ENCODE peak calls at places on chromosomes 3 and 15, in five cellular contexts. One of them, this sample, is unnamed.
A peak's percentile ranks its signal among the peaks of the same experiment; 100 is the strongest.

GRCh38 chr15:43134157-43134637 is 811 bp downstream of the TMEM62 start:
- DNase-seq in endothelial cell of umbilical vein: peak; percentile 7
- DNase-seq in breast epithelium: no peak
- DNase-seq in HL-60: no peak
- DNase-seq in GM23338: peak; percentile 41
- DNase-seq in this sample: no peak

GRCh38 chr3:115517457-115518050 is 105.8 kb upstream of the GAP43 start:
- DNase-seq in endothelial cell of umbilical vein: no peak
- DNase-seq in breast epithelium: no peak
- DNase-seq in HL-60: no peak
- DNase-seq in GM23338: no peak
- DNase-seq in this sample: no peak

GRCh38 chr15:39594764-39595620 is 14.1 kb downstream of the THBS1 start:
- DNase-seq in endothelial cell of umbilical vein: peak; percentile 62
- DNase-seq in breast epithelium: no peak
- DNase-seq in HL-60: no peak
- DNase-seq in GM23338: no peak
- DNase-seq in this sample: no peak

GRCh38 chr15:88636039-88636438 is 2.8 kb upstream of the ISG20 start:
- DNase-seq in endothelial cell of umbilical vein: no peak
- DNase-seq in breast epithelium: peak; percentile 73
- DNase-seq in HL-60: no peak
- DNase-seq in GM23338: peak; percentile 68
- DNase-seq in this sample: peak; percentile 60

GRCh38 chr15:27744651-27745050 is 354.5 kb downstream of the OCA2 start:
- DNase-seq in endothelial cell of umbilical vein: no peak
- DNase-seq in breast epithelium: no peak
- DNase-seq in HL-60: no peak
- DNase-seq in GM23338: no peak
- DNase-seq in this sample: no peak

GRCh38 chr3:46925585-46925934 is 48.0 kb downstream of the PTH1R start:
- DNase-seq in endothelial cell of umbilical vein: no peak
- DNase-seq in breast epithelium: no peak
- DNase-seq in HL-60: no peak
- DNase-seq in GM23338: no peak
- DNase-seq in this sample: no peak

GRCh38 chr3:74500257-74500656 is 114.2 kb downstream of the CNTN3 start:
- DNase-seq in endothelial cell of umbilical vein: no peak
- DNase-seq in breast epithelium: no peak
- DNase-seq in HL-60: no peak
- DNase-seq in GM23338: no peak
- DNase-seq in this sample: no peak

GRCh38 chr3:162398554-162398953 is 901.9 kb downstream of the OTOL1 start:
- DNase-seq in endothelial cell of umbilical vein: no peak
- DNase-seq in breast epithelium: no peak
- DNase-seq in HL-60: no peak
- DNase-seq in GM23338: no peak
- DNase-seq in this sample: no peak

GRCh38 chr3:199815-200214 is 3.3 kb downstream of the CHL1 start:
- DNase-seq in endothelial cell of umbilical vein: no peak
- DNase-seq in breast epithelium: no peak
- DNase-seq in HL-60: no peak
- DNase-seq in GM23338: no peak
- DNase-seq in this sample: no peak

GRCh38 chr3:146465713-146466465 is 3.5 kb downstream of the PLSCR2 start:
- DNase-seq in endothelial cell of umbilical vein: no peak
- DNase-seq in breast epithelium: no peak
- DNase-seq in HL-60: no peak
- DNase-seq in GM23338: no peak
- DNase-seq in this sample: no peak

GRCh38 chr15:90787881-90788280 is 70.7 kb downstream of the BLM start:
- DNase-seq in endothelial cell of umbilical vein: peak; percentile 70
- DNase-seq in breast epithelium: no peak
- DNase-seq in HL-60: no peak
- DNase-seq in GM23338: no peak
- DNase-seq in this sample: no peak

GRCh38 chr15:34582461-34583357 is 742 bp downstream of the GOLGA8B start:
- DNase-seq in endothelial cell of umbilical vein: peak; percentile 42
- DNase-seq in breast epithelium: no peak
- DNase-seq in HL-60: peak; percentile 38
- DNase-seq in GM23338: peak; percentile 40
- DNase-seq in this sample: peak; percentile 88

GRCh38 chr15:81531141-81531592 is 157.2 kb upstream of the TMC3 start:
- DNase-seq in endothelial cell of umbilical vein: peak; percentile 98
- DNase-seq in breast epithelium: no peak
- DNase-seq in HL-60: no peak
- DNase-seq in GM23338: peak; percentile 30
- DNase-seq in this sample: no peak

GRCh38 chr3:148643389-148643840 is 54.3 kb upstream of the AGTR1 start:
- DNase-seq in endothelial cell of umbilical vein: no peak
- DNase-seq in breast epithelium: no peak
- DNase-seq in HL-60: no peak
- DNase-seq in GM23338: peak; percentile 23
- DNase-seq in this sample: no peak

GRCh38 chr3:192835818-192836468 is 81.7 kb downstream of the MB21D2 start:
- DNase-seq in endothelial cell of umbilical vein: no peak
- DNase-seq in breast epithelium: no peak
- DNase-seq in HL-60: no peak
- DNase-seq in GM23338: no peak
- DNase-seq in this sample: no peak

GRCh38 chr3:136074546-136074945 is 109.0 kb downstream of the PPP2R3A start:
- DNase-seq in endothelial cell of umbilical vein: no peak
- DNase-seq in breast epithelium: no peak
- DNase-seq in HL-60: no peak
- DNase-seq in GM23338: no peak
- DNase-seq in this sample: no peak

GRCh38 chr15:92454525-92455105 is 60.9 kb downstream of the ST8SIA2 start:
- DNase-seq in endothelial cell of umbilical vein: no peak
- DNase-seq in breast epithelium: no peak
- DNase-seq in HL-60: no peak
- DNase-seq in GM23338: no peak
- DNase-seq in this sample: no peak

GRCh38 chr15:71800835-71801745 is 9.3 kb upstream of the NR2E3 start:
- DNase-seq in endothelial cell of umbilical vein: peak; percentile 77
- DNase-seq in breast epithelium: peak; percentile 29
- DNase-seq in HL-60: peak; percentile 4
- DNase-seq in GM23338: peak; percentile 82
- DNase-seq in this sample: peak; percentile 46
- TF ChIP-seq POLR2AphosphoS5 in endothelial cell of umbilical vein: no peak
- TF ChIP-seq POLR2AphosphoS5 in breast epithelium: no peak
- TF ChIP-seq POLR2AphosphoS5 in HL-60: no peak
- TF ChIP-seq POLR2AphosphoS5 in GM23338: no peak
- TF ChIP-seq POLR2AphosphoS5 in this sample: no peak

GRCh38 chr3:66495633-66496032 is 5.2 kb downstream of the LRIG1 start:
- DNase-seq in endothelial cell of umbilical vein: no peak
- DNase-seq in breast epithelium: no peak
- DNase-seq in HL-60: no peak
- DNase-seq in GM23338: peak; percentile 86
- DNase-seq in this sample: no peak
- H3K4me3 ChIP-seq in endothelial cell of umbilical vein: no peak overlapping the region
- H3K4me3 ChIP-seq in breast epithelium: peak overlapping the region; percentile 99
- H3K4me3 ChIP-seq in HL-60: no peak overlapping the region
- H3K4me3 ChIP-seq in GM23338: peak overlapping the region; percentile 69
- H3K4me3 ChIP-seq in this sample: no peak overlapping the region

GRCh38 chr3:129226374-129226773 is 23.0 kb upstream of the COPG1 start:
- DNase-seq in endothelial cell of umbilical vein: peak; percentile 92
- DNase-seq in breast epithelium: peak; percentile 84
- DNase-seq in HL-60: peak; percentile 34
- DNase-seq in GM23338: no peak
- DNase-seq in this sample: peak; percentile 81
- TF ChIP-seq POLR2AphosphoS5 in endothelial cell of umbilical vein: peak; percentile 59
- TF ChIP-seq POLR2AphosphoS5 in breast epithelium: no peak
- TF ChIP-seq POLR2AphosphoS5 in HL-60: no peak
- TF ChIP-seq POLR2AphosphoS5 in GM23338: no peak
- TF ChIP-seq POLR2AphosphoS5 in this sample: peak; percentile 60

GRCh38 chr3:17749705-17750293 is 7.4 kb upstream of the TBC1D5 start:
- DNase-seq in endothelial cell of umbilical vein: no peak
- DNase-seq in breast epithelium: no peak
- DNase-seq in HL-60: no peak
- DNase-seq in GM23338: no peak
- DNase-seq in this sample: no peak

GRCh38 chr3:17747890-17748247 is 5.4 kb upstream of the TBC1D5 start:
- DNase-seq in endothelial cell of umbilical vein: no peak
- DNase-seq in breast epithelium: no peak
- DNase-seq in HL-60: no peak
- DNase-seq in GM23338: no peak
- DNase-seq in this sample: no peak

GRCh38 chr3:17747184-17747889 is 4.9 kb upstream of the TBC1D5 start:
- DNase-seq in endothelial cell of umbilical vein: no peak
- DNase-seq in breast epithelium: no peak
- DNase-seq in HL-60: no peak
- DNase-seq in GM23338: no peak
- DNase-seq in this sample: no peak

GRCh38 chr3:17752441-17752840 is 10.0 kb upstream of the TBC1D5 start:
- DNase-seq in endothelial cell of umbilical vein: no peak
- DNase-seq in breast epithelium: no peak
- DNase-seq in HL-60: peak; percentile 73
- DNase-seq in GM23338: no peak
- DNase-seq in this sample: no peak

DNA sequence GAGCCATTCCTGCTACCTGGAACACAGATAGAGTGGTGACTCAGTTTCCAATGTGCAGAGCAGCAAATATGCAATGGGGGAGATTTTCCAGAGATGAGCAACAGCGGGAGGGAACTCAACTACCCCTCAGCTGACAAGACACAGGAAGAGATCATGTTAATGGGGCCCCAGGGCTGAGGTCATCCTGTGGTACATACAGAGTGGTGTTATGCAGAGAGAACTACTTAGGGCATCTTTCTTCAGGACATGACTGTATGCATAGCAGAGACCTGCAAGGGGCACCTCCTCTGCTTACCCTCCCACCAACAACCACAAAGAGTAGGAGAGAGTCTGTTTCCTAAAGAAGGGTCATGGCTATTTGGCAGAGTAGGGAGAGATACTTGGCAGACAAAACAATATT is 6.8 kb upstream of the TBC1D5 start:
- DNase-seq in endothelial cell of umbilical vein: no peak
- DNase-seq in breast epithelium: no peak
- DNase-seq in HL-60: no peak
- DNase-seq in GM23338: no peak
- DNase-seq in this sample: no peak
- H3K4me3 ChIP-seq in endothelial cell of umbilical vein: no peak overlapping the region
- H3K4me3 ChIP-seq in breast epithelium: peak overlapping the region; percentile 15
- H3K4me3 ChIP-seq in HL-60: no peak overlapping the region
- H3K4me3 ChIP-seq in GM23338: no peak overlapping the region
- H3K4me3 ChIP-seq in this sample: no peak overlapping the region

GRCh38 chr15:31801152-31801551 is 229.2 kb upstream of the CHRNA7 start:
- DNase-seq in endothelial cell of umbilical vein: no peak
- DNase-seq in breast epithelium: no peak
- DNase-seq in HL-60: no peak
- DNase-seq in GM23338: no peak
- DNase-seq in this sample: no peak
- TF ChIP-seq POLR2AphosphoS5 in endothelial cell of umbilical vein: no peak
- TF ChIP-seq POLR2AphosphoS5 in breast epithelium: no peak
- TF ChIP-seq POLR2AphosphoS5 in HL-60: no peak
- TF ChIP-seq POLR2AphosphoS5 in GM23338: no peak
- TF ChIP-seq POLR2AphosphoS5 in this sample: no peak

GRCh38 chr3:165895919-165896318 is 58.7 kb upstream of the BCHE start:
- DNase-seq in endothelial cell of umbilical vein: no peak
- DNase-seq in breast epithelium: no peak
- DNase-seq in HL-60: no peak
- DNase-seq in GM23338: peak; percentile 97
- DNase-seq in this sample: no peak

GRCh38 chr3:165892565-165892964 is 55.3 kb upstream of the BCHE start:
- DNase-seq in endothelial cell of umbilical vein: no peak
- DNase-seq in breast epithelium: no peak
- DNase-seq in HL-60: no peak
- DNase-seq in GM23338: peak; percentile 78
- DNase-seq in this sample: no peak
- H3K4me3 ChIP-seq in endothelial cell of umbilical vein: no peak overlapping the region
- H3K4me3 ChIP-seq in breast epithelium: no peak overlapping the region
- H3K4me3 ChIP-seq in HL-60: no peak overlapping the region
- H3K4me3 ChIP-seq in GM23338: no peak overlapping the region
- H3K4me3 ChIP-seq in this sample: no peak overlapping the region

GRCh38 chr15:45429974-45430792 is 51.8 kb upstream of the GATM start:
- DNase-seq in endothelial cell of umbilical vein: peak; percentile 50
- DNase-seq in breast epithelium: no peak
- DNase-seq in HL-60: peak; percentile 38
- DNase-seq in GM23338: peak; percentile 81
- DNase-seq in this sample: peak; percentile 97
- TF ChIP-seq POLR2AphosphoS5 in endothelial cell of umbilical vein: no peak
- TF ChIP-seq POLR2AphosphoS5 in breast epithelium: no peak
- TF ChIP-seq POLR2AphosphoS5 in HL-60: no peak
- TF ChIP-seq POLR2AphosphoS5 in GM23338: no peak
- TF ChIP-seq POLR2AphosphoS5 in this sample: no peak

GRCh38 chr3:170421758-170422157 is 3.1 kb downstream of the CLDN11 start:
- DNase-seq in endothelial cell of umbilical vein: no peak
- DNase-seq in breast epithelium: no peak
- DNase-seq in HL-60: no peak
- DNase-seq in GM23338: no peak
- DNase-seq in this sample: no peak

GRCh38 chr3:170418422-170419300 is at the start of gene CLDN11:
- DNase-seq in endothelial cell of umbilical vein: peak; percentile 22
- DNase-seq in breast epithelium: peak; percentile 44
- DNase-seq in HL-60: no peak
- DNase-seq in GM23338: peak; percentile 83
- DNase-seq in this sample: peak; percentile 90

GRCh38 chr3:170421147-170421641 is 2.5 kb downstream of the CLDN11 start:
- DNase-seq in endothelial cell of umbilical vein: peak; percentile 21
- DNase-seq in breast epithelium: peak; percentile 73
- DNase-seq in HL-60: no peak
- DNase-seq in GM23338: no peak
- DNase-seq in this sample: no peak

GRCh38 chr3:170420307-170420821 is 1.7 kb downstream of the CLDN11 start:
- DNase-seq in endothelial cell of umbilical vein: peak; percentile 55
- DNase-seq in breast epithelium: peak; percentile 26
- DNase-seq in HL-60: no peak
- DNase-seq in GM23338: peak; percentile 68
- DNase-seq in this sample: no peak

GRCh38 chr3:170419301-170420087 is 826 bp downstream of the CLDN11 start:
- DNase-seq in endothelial cell of umbilical vein: peak; percentile 49
- DNase-seq in breast epithelium: peak; percentile 57
- DNase-seq in HL-60: no peak
- DNase-seq in GM23338: peak; percentile 74
- DNase-seq in this sample: no peak
- H3K4me3 ChIP-seq in endothelial cell of umbilical vein: peak overlapping the region; percentile 86
- H3K4me3 ChIP-seq in breast epithelium: peak overlapping the region; percentile 89
- H3K4me3 ChIP-seq in HL-60: no peak overlapping the region
- H3K4me3 ChIP-seq in GM23338: peak overlapping the region; percentile 65
- H3K4me3 ChIP-seq in this sample: peak overlapping the region; percentile 45

This sample was measured in upper lobe of left lung.